ENCODE peak calls at places on chromosomes 5 and 9, in ten cellular contexts. K is Calu3; Z is sigmoid colon; P is OCI-LY7; B is NCI-H2081; F is GM03348; G is kidney tubule cell; A is cardiac muscle cell; Y is stimulated activated naive CD4-positive, alpha-beta T cell treated with Interleukin-2 at 50 U/mL for 16 hours; N is HuH-7. V is an unnamed sample.

GRCh38 chr9:89515416-89515815 is 17.5 kb upstream of the SEMA4D start:
- DNase-seq in K (no peak), Z (no peak), P (no peak), B (no peak), F (no peak), G (peak), A (no peak), Y (no peak), N (no peak), V (no peak)

GRCh38 chr5:82312373-82312856 is 34.3 kb upstream of the RPS23 start:
- DNase-seq in K (peak), Z (peak), P (peak), B (peak), F (peak), G (peak), A (peak), Y (no peak), N (peak), V (no peak)

GRCh38 chr9:85900504-85901201 is 40.3 kb upstream of the NAA35 start:
- DNase-seq in K (peak), Z (no peak), P (peak), B (no peak), F (peak), G (peak), A (peak), Y (no peak), N (peak), V (no peak)

GRCh38 chr5:66956439-66956838 is 240.2 kb downstream of the CD180 start:
- DNase-seq in K (no peak), Z (no peak), P (no peak), B (no peak), F (no peak), G (no peak), A (no peak), Y (no peak), N (no peak), V (no peak)

GRCh38 chr5:152427691-152428090 is 22.6 kb upstream of the NMUR2 start:
- DNase-seq in K (no peak), Z (no peak), P (no peak), B (no peak), F (no peak), G (no peak), A (no peak), Y (no peak), N (no peak), V (no peak)

GRCh38 chr5:67723873-67724272 is 491.7 kb upstream of the PIK3R1 start:
- DNase-seq in K (no peak), Z (no peak), P (no peak), B (no peak), F (no peak), G (no peak), A (no peak), Y (no peak), N (no peak), V (no peak)

GRCh38 chr9:77502568-77502967 is 145.6 kb downstream of the GNA14 start:
- DNase-seq in K (no peak), Z (no peak), P (no peak), B (no peak), F (no peak), G (no peak), A (no peak), Y (no peak), N (no peak), V (no peak)

GRCh38 chr9:133233681-133234432 is 24.8 kb upstream of the OBP2B start:
- DNase-seq in K (no peak), Z (peak), P (no peak), B (no peak), F (no peak), G (no peak), A (no peak), Y (no peak), N (no peak), V (no peak)

GRCh38 chr5:80141681-80142080 is 106.5 kb downstream of the THBS4 start:
- DNase-seq in K (no peak), Z (no peak), P (no peak), B (no peak), F (peak), G (no peak), A (no peak), Y (no peak), N (no peak), V (no peak)

GRCh38 chr5:172055421-172055820 is 49.0 kb upstream of the FBXW11 start:
- DNase-seq in K (no peak), Z (no peak), P (no peak), B (no peak), F (no peak), G (no peak), A (no peak), Y (no peak), N (no peak), V (no peak)

GRCh38 chr9:13554626-13555025 is 275.1 kb upstream of the MPDZ start:
- DNase-seq in K (no peak), Z (no peak), P (no peak), B (no peak), F (no peak), G (no peak), A (no peak), Y (no peak), N (no peak), V (no peak)

V was measured in NCI-H1436 treated with DMSO at 0.1 percent for 48 hours.